ENCODE peak calls at places on chromosomes 7 and 10, in five cellular contexts. J is astrocyte of the spinal cord, N is fibroblast of villous mesenchyme, Z is T1000, X is RPMI7951. D is an unnamed sample.

GRCh38 chr10:71888623-71889387 is 37.8 kb upstream of the PSAP start:
- DNase-seq in J (peak; percentile 73), N (peak; percentile 97), Z (peak; percentile 28), X (peak; percentile 65), D (peak; percentile 95)

GRCh38 chr10:70355234-70356021 is 27.0 kb downstream of the LRRC20 start:
- DNase-seq in J (no peak), N (peak; percentile 92), Z (no peak), X (no peak), D (peak; percentile 92)

GRCh38 chr7:2070151-2070763 is 162.5 kb downstream of the MAD1L1 start:
- DNase-seq in J (no peak), N (peak; percentile 19), Z (no peak), X (no peak), D (no peak)

GRCh38 chr10:132520147-132520811 is 17.3 kb upstream of the INPP5A start:
- DNase-seq in J (peak; percentile 87), N (peak; percentile 61), Z (no peak), X (peak; percentile 92), D (no peak)

GRCh38 chr7:105204953-105205352 is 183.8 kb downstream of the SRPK2 start:
- DNase-seq in J (no peak), N (no peak), Z (no peak), X (no peak), D (no peak)

GRCh38 chr7:105656922-105657521 is 75.7 kb upstream of the EFCAB10 start:
- DNase-seq in J (no peak), N (no peak), Z (no peak), X (peak; percentile 37), D (peak; percentile 65)

GRCh38 chr7:151897201-151897711 is 20.3 kb upstream of the PRKAG2 start:
- DNase-seq in J (no peak), N (no peak), Z (no peak), X (no peak), D (no peak)

GRCh38 chr10:126196225-126196624 is 192.1 kb downstream of the ADAM12 start:
- DNase-seq in J (no peak), N (no peak), Z (no peak), X (no peak), D (no peak)

GRCh38 chr7:105216786-105217185 is 171.9 kb downstream of the SRPK2 start:
- DNase-seq in J (no peak), N (no peak), Z (no peak), X (no peak), D (no peak)

GRCh38 chr10:14879055-14879800 is 562 bp downstream of the SUV39H2 start:
- DNase-seq in J (no peak), N (peak; percentile 18), Z (peak; percentile 91), X (peak; percentile 17), D (peak; percentile 44)

GRCh38 chr10:16891375-16892313 is 74.4 kb upstream of the RSU1 start:
- DNase-seq in J (peak; percentile 74), N (peak; percentile 89), Z (no peak), X (no peak), D (peak; percentile 13)

GRCh38 chr10:92350411-92350810 is 59.4 kb downstream of the MARCHF5 start:
- DNase-seq in J (no peak), N (no peak), Z (no peak), X (no peak), D (no peak)

GRCh38 chr7:2203551-2204300 is 29.0 kb downstream of the MAD1L1 start:
- DNase-seq in J (no peak), N (peak; percentile 84), Z (no peak), X (no peak), D (peak; percentile 36)

GRCh38 chr10:26622891-26623290 is 74.6 kb upstream of the PDSS1 start:
- DNase-seq in J (no peak), N (no peak), Z (no peak), X (no peak), D (no peak)

GRCh38 chr7:16916111-16916639 is 34.4 kb upstream of the AGR3 start:
- DNase-seq in J (peak; percentile 90), N (peak; percentile 78), Z (peak; percentile 6), X (peak; percentile 92), D (no peak)

GRCh38 chr7:51289608-51290370 is 26.8 kb downstream of the COBL start:
- DNase-seq in J (no peak), N (no peak), Z (no peak), X (no peak), D (no peak)

GRCh38 chr10:6918305-6918704 is 338.2 kb upstream of the PRKCQ start:
- DNase-seq in J (no peak), N (no peak), Z (no peak), X (no peak), D (peak; percentile 70)

GRCh38 chr7:123293710-123294109 is 93.9 kb upstream of the SLC13A1 start:
- DNase-seq in J (no peak), N (no peak), Z (no peak), X (no peak), D (no peak)

GRCh38 chr10:106863549-106863948 is 301.0 kb downstream of the SORCS1 start:
- DNase-seq in J (no peak), N (no peak), Z (no peak), X (no peak), D (peak; percentile 40)

GRCh38 chr7:101402081-101402779 is 39.6 kb downstream of the COL26A1 start:
- DNase-seq in J (peak; percentile 19), N (no peak), Z (no peak), X (peak; percentile 88), D (no peak)

GRCh38 chr10:24363070-24363469 is 154.1 kb downstream of the KIAA1217 start:
- DNase-seq in J (peak; percentile 43), N (no peak), Z (no peak), X (no peak), D (no peak)

GRCh38 chr7:47621985-47622561 is 40.2 kb upstream of the TNS3 start:
- DNase-seq in J (no peak), N (no peak), Z (no peak), X (no peak), D (no peak)

GRCh38 chr7:155215576-155216325 is 81.9 kb upstream of the INSIG1 start:
- DNase-seq in J (no peak), N (no peak), Z (no peak), X (no peak), D (no peak)

GRCh38 chr7:137395425-137395824 is 51.9 kb upstream of the PTN start:
- DNase-seq in J (no peak), N (no peak), Z (no peak), X (no peak), D (no peak)

GRCh38 chr10:63633677-63634487 is 112.7 kb downstream of the REEP3 start:
- DNase-seq in J (peak; percentile 55), N (peak; percentile 56), Z (no peak), X (peak; percentile 58), D (no peak)

GRCh38 chr7:133688483-133689239 is 435.8 kb downstream of the EXOC4 start:
- DNase-seq in J (peak; percentile 21), N (peak; percentile 73), Z (no peak), X (no peak), D (no peak)

GRCh38 chr10:43026039-43026973 is 50.6 kb upstream of the RET start:
- DNase-seq in J (no peak), N (no peak), Z (no peak), X (no peak), D (no peak)

GRCh38 chr10:112969542-112969941 is 19.5 kb downstream of the TCF7L2 start:
- DNase-seq in J (no peak), N (no peak), Z (no peak), X (no peak), D (no peak)

GRCh38 chr10:122051609-122052385 is 62.8 kb downstream of the TACC2 start:
- DNase-seq in J (peak; percentile 71), N (peak; percentile 70), Z (peak; percentile 58), X (peak; percentile 92), D (no peak)

GRCh38 chr7:11604505-11604904 is 227.5 kb downstream of the THSD7A start:
- DNase-seq in J (no peak), N (peak; percentile 5), Z (no peak), X (no peak), D (no peak)

GRCh38 chr7:21352540-21353387 is 75.1 kb upstream of the SP4 start:
- DNase-seq in J (no peak), N (no peak), Z (no peak), X (peak; percentile 22), D (peak; percentile 93)

GRCh38 chr7:5533821-5534367 is 110.3 kb upstream of the TNRC18 start:
- DNase-seq in J (no peak), N (no peak), Z (no peak), X (no peak), D (no peak)

GRCh38 chr7:94276797-94277196 is 117.9 kb upstream of the COL1A2 start:
- DNase-seq in J (peak; percentile 46), N (no peak), Z (no peak), X (peak; percentile 59), D (peak; percentile 24)

GRCh38 chr7:82740246-82740848 is 296.8 kb upstream of the CACNA2D1 start:
- DNase-seq in J (peak; percentile 66), N (peak; percentile 55), Z (no peak), X (peak; percentile 29), D (peak; percentile 45)

GRCh38 chr7:2734084-2734601 is 46.1 kb downstream of the AMZ1 start:
- DNase-seq in J (no peak), N (no peak), Z (no peak), X (no peak), D (no peak)

GRCh38 chr10:75107756-75108683 is 3.4 kb upstream of the SAMD8 start:
- DNase-seq in J (no peak), N (no peak), Z (no peak), X (no peak), D (no peak)

GRCh38 chr7:138741453-138741735 is 40.2 kb upstream of the SVOPL start:
- DNase-seq in J (no peak), N (no peak), Z (no peak), X (no peak), D (no peak)

GRCh38 chr10:107914450-107915276 is 750.2 kb upstream of the SORCS1 start:
- DNase-seq in J (no peak), N (peak; percentile 3), Z (no peak), X (peak; percentile 46), D (no peak)

GRCh38 chr7:2926898-2927405 is 82.8 kb upstream of the GNA12 start:
- DNase-seq in J (no peak), N (no peak), Z (no peak), X (no peak), D (no peak)

D was measured in GM12865.